ENCODE peak calls at places on chromosomes 7 and 10, in four cellular contexts. One of them, this sample, is unnamed. For H3K4me1, the result is how much of the 10 kb centered on the place peaks cover.

GRCh38 chr7:124550036-124550435 is 215.6 kb downstream of the GPR37 start:
- DNase-seq in suprapubic skin: no peak
- DNase-seq in GM23338: no peak
- DNase-seq in Peyer's patch: no peak
- DNase-seq in this sample: no peak

GRCh38 chr10:98030093-98030821 is at the start of gene CRTAC1:
- DNase-seq in GM23338: peak
- DNase-seq in Peyer's patch: peak
- DNase-seq in suprapubic skin: no peak
- DNase-seq in this sample: peak

GRCh38 chr10:76497671-76498070 is 1066.2 kb downstream of the LRMDA start:
- DNase-seq in GM23338: no peak
- DNase-seq in suprapubic skin: no peak
- DNase-seq in Peyer's patch: no peak
- DNase-seq in this sample: no peak

GRCh38 chr10:132482090-132482489 is 55.5 kb upstream of the INPP5A start:
- DNase-seq in GM23338: no peak
- DNase-seq in suprapubic skin: peak
- DNase-seq in Peyer's patch: peak
- DNase-seq in this sample: peak

GRCh38 chr10:32253821-32254220 is 93.1 kb downstream of the EPC1 start:
- DNase-seq in suprapubic skin: no peak
- DNase-seq in GM23338: no peak
- DNase-seq in Peyer's patch: no peak
- DNase-seq in this sample: no peak

GRCh38 chr7:116180302-116180701 is 30.0 kb upstream of the TES start:
- DNase-seq in suprapubic skin: no peak
- DNase-seq in GM23338: peak
- DNase-seq in Peyer's patch: no peak
- DNase-seq in this sample: no peak

GRCh38 chr7:156725074-156725473 is 84.5 kb downstream of the RNF32 start:
- DNase-seq in Peyer's patch: no peak
- DNase-seq in suprapubic skin: no peak
- DNase-seq in GM23338: peak
- DNase-seq in this sample: no peak

GRCh38 chr7:151013728-151014497 is 10.4 kb downstream of the ATG9B start:
- DNase-seq in suprapubic skin: peak
- DNase-seq in GM23338: peak
- DNase-seq in Peyer's patch: peak
- DNase-seq in this sample: peak

GRCh38 chr10:103542764-103543616 is 49.5 kb downstream of the NEURL1 start:
- DNase-seq in Peyer's patch: peak
- DNase-seq in suprapubic skin: peak
- DNase-seq in GM23338: peak
- DNase-seq in this sample: peak

GRCh38 chr7:135486258-135486657 is 23.6 kb downstream of the CNOT4 start:
- DNase-seq in suprapubic skin: no peak
- DNase-seq in GM23338: no peak
- DNase-seq in Peyer's patch: no peak
- DNase-seq in this sample: no peak

DNA sequence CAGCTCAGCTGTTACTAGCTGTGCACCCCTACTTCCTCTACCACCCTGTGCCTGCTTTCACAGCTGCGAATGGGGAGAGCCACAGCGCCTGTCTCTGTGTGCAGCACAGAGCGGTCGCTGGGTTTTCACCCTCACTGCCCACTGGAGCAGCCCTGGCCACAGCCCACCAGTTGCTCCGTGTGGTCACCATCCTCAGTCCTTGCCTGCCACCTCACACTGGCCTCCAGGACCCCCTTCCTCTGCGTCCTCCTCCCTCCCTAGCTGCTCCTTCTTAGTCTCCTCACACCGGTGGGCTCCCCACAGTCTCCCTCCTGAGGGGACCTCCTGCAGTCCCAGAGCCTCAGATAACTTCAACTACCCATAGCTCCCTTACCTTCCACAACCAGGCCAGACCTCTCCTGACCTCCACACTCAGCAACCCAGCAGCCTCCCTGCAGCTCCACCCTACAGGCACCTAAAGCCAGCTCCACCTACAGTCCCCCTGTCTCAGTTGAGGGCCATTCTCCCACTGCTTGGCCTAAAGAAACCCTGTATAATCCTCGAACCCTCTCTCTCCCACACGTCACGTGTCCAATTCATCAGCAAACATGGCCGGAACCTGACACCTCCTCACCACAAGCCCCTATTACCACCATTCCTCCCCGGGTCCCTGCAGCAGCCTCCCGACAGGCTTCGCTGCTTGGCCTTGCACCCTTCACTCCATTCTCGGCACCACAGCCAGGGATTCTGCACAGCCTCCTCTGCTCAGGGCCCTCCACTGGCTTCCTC is 28.0 kb downstream of the PLAC9 start:
- DNase-seq in Peyer's patch: no peak
- DNase-seq in GM23338: no peak
- DNase-seq in suprapubic skin: no peak
- DNase-seq in this sample: no peak
- H3K4me1 ChIP-seq in Peyer's patch: under half
- H3K4me1 ChIP-seq in GM23338: under half
- H3K4me1 ChIP-seq in suprapubic skin: half or more
- H3K4me1 ChIP-seq in this sample: under half

DNA sequence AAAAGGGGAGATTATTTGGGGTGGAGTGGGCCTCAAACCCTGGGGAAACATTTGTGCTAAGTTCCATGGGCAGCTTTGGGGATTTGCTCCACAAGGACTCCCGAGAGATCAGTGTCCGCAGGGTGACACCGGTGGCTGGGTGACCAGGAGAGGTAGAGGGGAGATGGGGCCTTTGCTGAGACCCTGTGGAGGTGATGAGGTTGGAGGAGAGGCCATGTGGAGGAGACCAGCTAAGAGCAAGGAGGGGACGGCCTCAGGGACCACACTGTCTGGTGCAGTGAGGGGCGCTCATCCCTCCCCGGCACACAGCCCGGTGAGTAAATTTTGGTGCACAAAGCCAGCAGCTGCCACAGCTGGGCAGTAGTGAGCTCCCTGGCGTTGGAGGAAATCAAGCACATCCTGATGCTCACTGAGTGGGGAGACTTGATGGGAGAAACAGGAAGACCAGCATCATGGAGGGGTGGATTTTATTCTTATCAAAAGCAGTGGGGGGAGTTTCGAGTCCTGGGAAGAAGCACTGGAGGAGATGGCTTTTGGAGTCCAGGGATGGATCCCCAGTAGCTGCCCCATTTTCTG is 20.2 kb upstream of the ELFN1 start:
- DNase-seq in Peyer's patch: no peak
- DNase-seq in suprapubic skin: no peak
- DNase-seq in GM23338: no peak
- DNase-seq in this sample: no peak
- H3K4me1 ChIP-seq in Peyer's patch: under half
- H3K4me1 ChIP-seq in suprapubic skin: under half
- H3K4me1 ChIP-seq in GM23338: under half
- H3K4me1 ChIP-seq in this sample: under half

DNA sequence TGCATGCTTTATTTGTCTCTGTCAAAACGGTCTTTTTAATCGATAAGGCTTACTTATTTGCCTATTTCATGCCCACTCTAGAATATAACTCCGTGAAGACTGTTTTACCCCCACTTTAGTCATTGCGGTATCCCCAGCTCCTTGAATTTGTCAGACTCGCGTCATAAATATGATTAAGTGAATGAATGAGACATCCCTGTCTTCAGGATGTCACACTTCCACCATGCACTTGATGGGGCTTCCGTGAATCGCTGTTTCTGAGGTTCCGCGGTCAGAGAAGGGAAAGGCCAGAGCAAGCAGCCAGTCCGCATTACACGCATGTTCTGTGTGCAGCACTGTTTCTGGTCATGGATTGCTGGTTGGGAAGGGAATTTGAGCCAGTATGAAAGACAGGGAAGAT is 138.8 kb downstream of the CELF2 start:
- DNase-seq in GM23338: no peak
- DNase-seq in Peyer's patch: no peak
- DNase-seq in suprapubic skin: no peak
- DNase-seq in this sample: no peak
- H3K4me1 ChIP-seq in GM23338: under half
- H3K4me1 ChIP-seq in Peyer's patch: under half
- H3K4me1 ChIP-seq in suprapubic skin: under half
- H3K4me1 ChIP-seq in this sample: under half

DNA sequence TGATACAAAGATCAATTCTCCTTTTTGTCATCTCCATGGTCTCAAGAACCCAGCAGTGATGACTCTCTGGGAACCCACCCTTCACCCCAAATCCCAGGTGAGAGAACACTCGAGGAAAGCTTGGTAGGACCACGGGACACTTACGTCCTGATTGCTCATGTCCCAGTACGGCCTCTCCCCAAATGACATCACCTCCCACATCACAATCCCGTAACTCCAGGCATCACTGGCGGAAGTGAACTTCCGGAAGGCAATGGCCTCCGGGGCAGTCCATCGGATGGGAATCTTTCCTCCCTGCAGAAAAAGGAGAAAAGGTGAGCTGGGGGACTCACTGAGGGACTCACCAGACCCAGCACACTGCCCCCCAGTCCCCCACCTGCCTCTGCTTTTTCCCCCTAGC is 21.0 kb downstream of the EPHB4 start:
- DNase-seq in suprapubic skin: no peak
- DNase-seq in Peyer's patch: no peak
- DNase-seq in GM23338: no peak
- DNase-seq in this sample: no peak
- H3K4me1 ChIP-seq in suprapubic skin: under half
- H3K4me1 ChIP-seq in Peyer's patch: under half
- H3K4me1 ChIP-seq in GM23338: under half
- H3K4me1 ChIP-seq in this sample: under half

DNA sequence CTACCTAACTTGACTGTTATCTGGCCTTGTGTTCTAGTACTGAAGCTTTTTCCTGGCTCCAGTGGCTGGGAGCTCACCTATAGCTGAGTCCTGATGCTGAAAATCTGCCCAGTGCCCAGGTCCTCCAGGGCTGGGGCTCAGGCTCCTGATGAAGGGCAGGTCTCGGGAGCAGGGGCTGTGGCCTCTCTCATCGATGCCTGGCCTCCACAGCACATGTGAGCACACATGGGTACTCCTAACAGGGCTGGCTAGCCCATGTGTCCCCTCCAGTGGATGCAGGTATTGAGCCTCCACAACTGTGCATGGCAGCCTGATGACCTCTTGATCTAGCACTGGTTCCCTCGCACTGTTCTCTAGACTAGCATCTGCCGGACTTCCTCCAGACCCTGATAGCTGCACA is 34.9 kb downstream of the PLAC9 start:
- DNase-seq in Peyer's patch: no peak
- DNase-seq in GM23338: no peak
- DNase-seq in suprapubic skin: no peak
- DNase-seq in this sample: peak
- H3K4me1 ChIP-seq in Peyer's patch: under half
- H3K4me1 ChIP-seq in GM23338: under half
- H3K4me1 ChIP-seq in suprapubic skin: half or more
- H3K4me1 ChIP-seq in this sample: under half

GRCh38 chr10:26216577-26216948 is at the start of gene GAD2:
- DNase-seq in GM23338: peak
- DNase-seq in Peyer's patch: no peak
- DNase-seq in suprapubic skin: no peak
- DNase-seq in this sample: no peak

GRCh38 chr10:26216949-26217395 is 398 bp downstream of the GAD2 start:
- DNase-seq in Peyer's patch: no peak
- DNase-seq in GM23338: no peak
- DNase-seq in suprapubic skin: no peak
- DNase-seq in this sample: no peak

GRCh38 chr10:26215923-26216576 is 524 bp upstream of the GAD2 start:
- DNase-seq in Peyer's patch: no peak
- DNase-seq in suprapubic skin: no peak
- DNase-seq in GM23338: peak
- DNase-seq in this sample: peak

GRCh38 chr10:26215534-26215922 is 1.0 kb upstream of the GAD2 start:
- DNase-seq in suprapubic skin: no peak
- DNase-seq in Peyer's patch: no peak
- DNase-seq in GM23338: peak
- DNase-seq in this sample: no peak

GRCh38 chr10:26217396-26218105 is 977 bp downstream of the GAD2 start:
- DNase-seq in suprapubic skin: no peak
- DNase-seq in Peyer's patch: no peak
- DNase-seq in GM23338: peak
- DNase-seq in this sample: no peak
- H3K4me1 ChIP-seq in suprapubic skin: under half
- H3K4me1 ChIP-seq in Peyer's patch: under half
- H3K4me1 ChIP-seq in GM23338: half or more
- H3K4me1 ChIP-seq in this sample: under half

GRCh38 chr10:93437946-93438795 is 44.0 kb downstream of the MYOF start:
- DNase-seq in Peyer's patch: no peak
- DNase-seq in suprapubic skin: no peak
- DNase-seq in GM23338: peak
- DNase-seq in this sample: no peak

GRCh38 chr10:93435621-93436385 is 46.3 kb downstream of the MYOF start:
- DNase-seq in GM23338: peak
- DNase-seq in Peyer's patch: no peak
- DNase-seq in suprapubic skin: no peak
- DNase-seq in this sample: no peak

GRCh38 chr10:93438796-93439253 is 43.3 kb downstream of the MYOF start:
- DNase-seq in Peyer's patch: no peak
- DNase-seq in suprapubic skin: no peak
- DNase-seq in GM23338: peak
- DNase-seq in this sample: peak

GRCh38 chr10:93436577-93436976 is 45.6 kb downstream of the MYOF start:
- DNase-seq in Peyer's patch: no peak
- DNase-seq in GM23338: peak
- DNase-seq in suprapubic skin: no peak
- DNase-seq in this sample: no peak

DNA sequence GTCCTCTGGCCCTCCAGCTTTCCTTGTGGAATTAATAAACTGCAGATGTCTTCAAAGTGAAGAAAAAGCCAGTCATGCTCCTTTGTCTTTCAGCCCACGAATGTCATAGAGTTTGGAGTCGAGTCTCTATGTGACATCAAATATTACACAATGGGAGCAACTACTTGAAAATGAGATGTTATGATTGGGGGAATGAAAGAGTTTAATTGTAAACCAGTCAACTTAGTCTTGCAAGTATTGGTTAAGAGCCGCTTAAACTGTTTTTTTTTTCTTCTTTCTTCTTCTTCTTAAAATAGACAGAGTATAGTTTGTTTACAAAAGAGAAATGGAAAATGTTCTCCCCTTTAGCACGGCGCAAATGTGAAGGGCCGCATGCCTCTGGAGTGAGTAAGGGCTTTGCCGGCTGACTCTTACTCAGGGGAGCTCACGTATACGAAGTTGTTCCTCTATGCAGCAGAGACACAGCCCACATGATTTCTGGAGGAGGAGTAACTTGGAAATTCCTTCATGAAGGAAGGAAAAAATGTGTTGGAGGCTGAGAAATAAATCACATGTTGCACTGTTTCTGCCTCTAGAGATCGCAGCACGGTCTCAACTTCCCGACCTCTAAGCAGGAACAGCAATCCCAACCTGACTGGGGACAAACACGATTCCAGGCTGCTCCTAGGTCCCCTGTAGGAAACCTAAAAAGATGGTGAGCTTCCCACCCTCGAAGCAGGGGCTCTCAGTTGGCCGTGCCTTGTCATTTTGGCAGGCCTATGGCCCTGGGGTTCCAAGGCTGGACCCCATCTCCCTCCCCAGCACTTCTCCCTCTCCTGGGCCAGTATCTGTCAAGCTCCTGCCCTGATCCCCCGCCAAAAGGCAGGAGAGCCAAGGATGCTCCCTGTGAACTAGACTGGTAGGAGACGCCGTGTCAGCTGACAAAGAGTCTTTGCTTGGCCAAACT is 44.9 kb downstream of the MYOF start:
- DNase-seq in suprapubic skin: peak
- DNase-seq in GM23338: peak
- DNase-seq in Peyer's patch: peak
- DNase-seq in this sample: peak
- H3K4me1 ChIP-seq in suprapubic skin: half or more
- H3K4me1 ChIP-seq in GM23338: under half
- H3K4me1 ChIP-seq in Peyer's patch: under half
- H3K4me1 ChIP-seq in this sample: half or more

GRCh38 chr10:102408728-102409603 is 9.6 kb downstream of the PSD start:
- DNase-seq in suprapubic skin: no peak
- DNase-seq in Peyer's patch: peak
- DNase-seq in GM23338: peak
- DNase-seq in this sample: no peak
- H3K4me1 ChIP-seq in suprapubic skin: under half
- H3K4me1 ChIP-seq in Peyer's patch: under half
- H3K4me1 ChIP-seq in GM23338: under half
- H3K4me1 ChIP-seq in this sample: under half

This sample was measured in upper lobe of right lung.